ENCODE peak calls at places on chromosome 20, in eight cellular contexts. T is GM10248; K is CD4-positive, alpha-beta T cell; L is endothelial cell; W is K562; O is B cell; D is vagina; Y is DND-41. R is an unnamed sample.

GRCh38 chr20:37990571-37991151 is 42.6 kb downstream of the TTI1 start:
- DNase-seq in T (peak), K (no peak), L (no peak), W (no peak), O (peak), D (no peak), Y (no peak), R (no peak)

GRCh38 chr20:32971703-32972161 is 32.5 kb downstream of the SUN5 start:
- DNase-seq in T (peak), K (no peak), L (no peak), W (no peak), O (no peak), D (peak), Y (peak), R (no peak)

GRCh38 chr20:23624307-23624706 is 13.4 kb downstream of the CST3 start:
- DNase-seq in T (no peak), K (no peak), L (no peak), W (no peak), O (no peak), D (no peak), Y (no peak), R (no peak)

GRCh38 chr20:3781153-3781910 is at the start of gene SPEF1:
- DNase-seq in T (peak), K (no peak), L (peak), W (peak), O (peak), D (peak), Y (peak), R (peak)

GRCh38 chr20:3710703-3711417 is 1.5 kb downstream of the SIGLEC1 start:
- DNase-seq in T (peak), K (peak), L (peak), W (peak), O (peak), D (peak), Y (peak), R (peak)

GRCh38 chr20:60170116-60170515 is 211.9 kb downstream of the CDH26 start:
- DNase-seq in T (no peak), K (no peak), L (no peak), W (no peak), O (no peak), D (no peak), Y (no peak), R (no peak)

GRCh38 chr20:60233006-60233405 is 274.8 kb downstream of the CDH26 start:
- DNase-seq in T (no peak), K (no peak), L (no peak), W (no peak), O (no peak), D (peak), Y (no peak), R (no peak)

GRCh38 chr20:60008130-60008808 is 50.0 kb downstream of the CDH26 start:
- DNase-seq in T (no peak), K (no peak), L (no peak), W (no peak), O (no peak), D (peak), Y (no peak), R (no peak)

GRCh38 chr20:60213126-60213893 is 255.1 kb downstream of the CDH26 start:
- DNase-seq in T (no peak), K (no peak), L (no peak), W (no peak), O (no peak), D (peak), Y (no peak), R (no peak)

GRCh38 chr20:7161690-7162089 is 394.2 kb downstream of the BMP2 start:
- DNase-seq in T (no peak), K (no peak), L (peak), W (no peak), O (no peak), D (no peak), Y (no peak), R (no peak)

GRCh38 chr20:35240914-35241293 is 14.4 kb downstream of the MMP24 start:
- DNase-seq in T (no peak), K (no peak), L (no peak), W (no peak), O (no peak), D (no peak), Y (no peak), R (no peak)

GRCh38 chr20:9474835-9475413 is 39.5 kb upstream of the LAMP5 start:
- DNase-seq in T (no peak), K (no peak), L (no peak), W (no peak), O (no peak), D (no peak), Y (no peak), R (no peak)

GRCh38 chr20:46708172-46708860 is 1.1 kb upstream of the SLC2A10 start:
- DNase-seq in T (no peak), K (no peak), L (no peak), W (no peak), O (no peak), D (no peak), Y (no peak), R (no peak)

GRCh38 chr20:35146299-35146921 is 726 bp downstream of the EDEM2 start:
- DNase-seq in T (no peak), K (no peak), L (peak), W (peak), O (no peak), D (no peak), Y (peak), R (peak)

GRCh38 chr20:20237093-20237959 is 130.6 kb upstream of the INSM1 start:
- DNase-seq in T (peak), K (no peak), L (peak), W (peak), O (peak), D (no peak), Y (peak), R (peak)

GRCh38 chr20:33945391-33946079 is 48.2 kb upstream of the RALY start:
- DNase-seq in T (no peak), K (no peak), L (no peak), W (no peak), O (no peak), D (no peak), Y (no peak), R (no peak)

GRCh38 chr20:25126204-25126603 is 44.3 kb upstream of the VSX1 start:
- DNase-seq in T (no peak), K (no peak), L (no peak), W (no peak), O (no peak), D (peak), Y (no peak), R (no peak)

GRCh38 chr20:46799781-46800180 is 90.3 kb downstream of the SLC2A10 start:
- DNase-seq in T (no peak), K (no peak), L (no peak), W (no peak), O (no peak), D (no peak), Y (no peak), R (no peak)

GRCh38 chr20:35490736-35491181 is 35.4 kb downstream of the CEP250 start:
- DNase-seq in T (peak), K (peak), L (no peak), W (no peak), O (peak), D (no peak), Y (peak), R (no peak)

GRCh38 chr20:13753436-13754036 is 31.2 kb downstream of the ESF1 start:
- DNase-seq in T (no peak), K (no peak), L (no peak), W (no peak), O (no peak), D (no peak), Y (no peak), R (no peak)

GRCh38 chr20:13745784-13746183 is 38.9 kb downstream of the ESF1 start:
- DNase-seq in T (no peak), K (no peak), L (no peak), W (no peak), O (no peak), D (no peak), Y (no peak), R (no peak)

GRCh38 chr20:13755809-13756208 is 28.9 kb downstream of the ESF1 start:
- DNase-seq in T (no peak), K (no peak), L (no peak), W (no peak), O (no peak), D (no peak), Y (no peak), R (no peak)

GRCh38 chr20:13744403-13744802 is 40.3 kb downstream of the ESF1 start:
- DNase-seq in T (no peak), K (no peak), L (no peak), W (no peak), O (no peak), D (no peak), Y (no peak), R (no peak)

GRCh38 chr20:13749811-13750210 is 34.9 kb downstream of the ESF1 start:
- DNase-seq in T (no peak), K (no peak), L (no peak), W (no peak), O (no peak), D (no peak), Y (no peak), R (no peak)
- TF ChIP-seq CTCF in T (no peak), K (no peak), L (no peak), W (no peak), O (no peak), D (no peak), Y (no peak), R (no peak)

GRCh38 chr20:43751167-43752050 is 24.6 kb upstream of the GTSF1L start:
- DNase-seq in T (peak), K (no peak), L (no peak), W (no peak), O (no peak), D (no peak), Y (peak), R (no peak)
- TF ChIP-seq CTCF in T (no peak), K (no peak), L (no peak), W (no peak), O (no peak), D (no peak), Y (no peak), R (no peak)

GRCh38 chr20:58829531-58829941 is 21.2 kb downstream of the GNAS-AS1 start:
- DNase-seq in T (no peak), K (no peak), L (no peak), W (no peak), O (no peak), D (no peak), Y (no peak), R (no peak)
- TF ChIP-seq CTCF in T (no peak), K (no peak), L (no peak), W (no peak), O (no peak), D (no peak), Y (no peak), R (no peak)

GRCh38 chr20:44411020-44411756 is 55.7 kb downstream of the HNF4A start:
- DNase-seq in T (no peak), K (no peak), L (no peak), W (no peak), O (no peak), D (no peak), Y (no peak), R (no peak)
- TF ChIP-seq CTCF in T (no peak), K (no peak), L (no peak), W (no peak), O (no peak), D (no peak), Y (no peak), R (no peak)

GRCh38 chr20:2470432-2471193 is at the start of gene SNRPB:
- DNase-seq in T (peak), K (peak), L (peak), W (peak), O (peak), D (peak), Y (peak), R (peak)
- TF ChIP-seq CTCF in T (no peak), K (no peak), L (no peak), W (no peak), O (no peak), D (peak), Y (peak), R (no peak)

GRCh38 chr20:57583289-57584257 is 22.7 kb downstream of the PCK1 start:
- DNase-seq in T (no peak), K (no peak), L (no peak), W (no peak), O (no peak), D (no peak), Y (no peak), R (no peak)
- TF ChIP-seq CTCF in T (no peak), K (no peak), L (peak), W (peak), O (peak), D (no peak), Y (no peak), R (no peak)

DNA sequence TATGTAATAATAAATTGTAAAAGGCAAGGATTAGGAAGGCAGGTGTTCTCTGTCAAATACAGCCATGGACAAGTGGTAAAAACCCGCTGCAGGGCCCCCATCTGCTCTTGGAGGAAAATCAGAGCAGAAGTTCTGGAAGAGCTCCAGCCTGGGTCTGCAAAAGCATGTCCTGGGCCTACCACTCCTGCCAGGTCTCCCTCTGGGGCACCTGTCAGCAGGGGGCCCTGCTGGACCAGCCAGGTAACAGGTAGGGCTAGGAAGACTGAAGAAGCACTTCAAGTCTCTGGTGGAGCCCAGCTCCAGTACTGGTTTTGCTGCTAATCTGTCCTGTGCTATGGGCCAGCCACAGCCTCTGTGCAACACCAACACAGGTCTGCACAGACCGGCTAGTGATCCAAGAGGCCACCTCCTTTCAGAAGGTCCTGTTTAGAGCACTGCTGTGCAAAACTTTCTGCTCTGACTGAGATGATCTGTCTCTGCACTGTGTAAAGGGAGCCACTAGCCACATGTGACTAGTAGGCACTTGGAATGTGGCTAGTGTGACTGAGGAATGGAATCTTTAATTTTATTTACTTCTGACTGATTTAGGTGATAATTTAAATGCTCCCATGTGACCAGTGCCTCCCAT is 30.2 kb downstream of the RRBP1 start:
- DNase-seq in T (no peak), K (no peak), L (no peak), W (no peak), O (no peak), D (no peak), Y (no peak), R (no peak)
- TF ChIP-seq CTCF in T (peak), K (no peak), L (no peak), W (no peak), O (no peak), D (no peak), Y (no peak), R (no peak)

GRCh38 chr20:62952373-62953166 is at the start of gene SLC17A9:
- DNase-seq in T (peak), K (no peak), L (peak), W (peak), O (peak), D (no peak), Y (no peak), R (peak)
- TF ChIP-seq CTCF in T (peak), K (no peak), L (no peak), W (no peak), O (no peak), D (no peak), Y (no peak), R (no peak)

DNA sequence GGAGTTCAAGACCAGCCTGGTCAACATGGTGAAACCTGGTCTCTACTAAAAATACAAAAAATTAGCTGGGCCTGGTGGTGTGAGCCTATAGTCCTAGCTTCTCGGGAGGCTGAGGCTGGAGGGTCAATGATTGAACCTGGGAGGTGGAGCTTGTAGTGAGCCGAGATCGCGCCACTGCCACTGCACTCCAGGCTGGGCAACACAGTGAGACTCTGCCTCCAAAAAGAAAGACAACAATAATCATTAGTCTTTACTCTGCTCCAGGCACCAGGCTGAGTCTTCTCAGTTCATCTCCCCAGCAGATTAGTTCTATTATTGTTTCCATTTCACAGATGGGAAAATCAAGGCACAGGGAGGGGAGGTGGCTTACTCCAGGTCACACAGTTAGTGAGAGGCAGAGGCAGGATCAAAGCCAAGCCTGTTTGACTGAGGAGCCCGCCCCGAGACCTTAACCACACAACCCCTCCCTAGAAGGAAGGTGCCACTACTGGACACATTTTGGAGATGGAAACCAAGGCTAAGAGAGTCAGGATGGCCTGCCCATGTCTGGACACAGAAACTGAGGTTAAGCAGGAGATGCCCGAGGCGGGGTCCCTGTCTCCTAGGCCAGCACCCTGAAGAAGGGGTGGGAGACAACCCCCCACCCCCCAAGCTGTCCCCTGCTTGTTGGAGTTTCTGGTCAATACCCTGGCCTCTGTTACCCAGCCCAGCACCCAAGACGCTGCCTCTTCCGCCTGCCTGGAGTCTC is 75.8 kb downstream of the CEBPB start:
- DNase-seq in T (no peak), K (no peak), L (no peak), W (no peak), O (no peak), D (no peak), Y (no peak), R (no peak)
- TF ChIP-seq CTCF in T (no peak), K (no peak), L (no peak), W (no peak), O (no peak), D (no peak), Y (no peak), R (no peak)

R was measured in glutamatergic neuron.